ENCODE peak calls at places on chromosomes 12 and 14, in nine cellular contexts. One of them, this sample, is unnamed.

GRCh38 chr12:87369161-87369560 is 660.0 kb downstream of the C12orf50 start:
- DNase-seq in fibroblast of lung: no peak
- DNase-seq in astrocyte of the spinal cord: no peak
- DNase-seq in K562: no peak
- DNase-seq in adrenal gland: no peak
- DNase-seq in LNCaP clone FGC: no peak
- DNase-seq in A549: no peak
- DNase-seq in upper lobe of right lung: no peak
- DNase-seq in AG10803: no peak
- DNase-seq in this sample: no peak

GRCh38 chr12:6337958-6338406 is 3.9 kb downstream of the TNFRSF1A start:
- DNase-seq in fibroblast of lung: peak
- DNase-seq in astrocyte of the spinal cord: no peak
- DNase-seq in K562: no peak
- DNase-seq in adrenal gland: no peak
- DNase-seq in LNCaP clone FGC: no peak
- DNase-seq in A549: peak
- DNase-seq in upper lobe of right lung: no peak
- DNase-seq in AG10803: peak
- DNase-seq in this sample: peak

GRCh38 chr12:58346032-58346632 is 404.8 kb downstream of the ATP23 start:
- DNase-seq in fibroblast of lung: peak
- DNase-seq in astrocyte of the spinal cord: peak
- DNase-seq in K562: peak
- DNase-seq in adrenal gland: no peak
- DNase-seq in LNCaP clone FGC: no peak
- DNase-seq in A549: peak
- DNase-seq in upper lobe of right lung: no peak
- DNase-seq in AG10803: peak
- DNase-seq in this sample: peak

GRCh38 chr12:124385219-124385969 is 90.5 kb downstream of the RFLNA start:
- DNase-seq in fibroblast of lung: peak
- DNase-seq in astrocyte of the spinal cord: peak
- DNase-seq in K562: no peak
- DNase-seq in adrenal gland: no peak
- DNase-seq in LNCaP clone FGC: no peak
- DNase-seq in A549: peak
- DNase-seq in upper lobe of right lung: no peak
- DNase-seq in AG10803: peak
- DNase-seq in this sample: peak

GRCh38 chr12:112777387-112778025 is 14.0 kb upstream of the RPH3A start:
- DNase-seq in fibroblast of lung: no peak
- DNase-seq in astrocyte of the spinal cord: no peak
- DNase-seq in K562: no peak
- DNase-seq in adrenal gland: no peak
- DNase-seq in LNCaP clone FGC: no peak
- DNase-seq in A549: no peak
- DNase-seq in upper lobe of right lung: no peak
- DNase-seq in AG10803: no peak
- DNase-seq in this sample: no peak

GRCh38 chr12:40075458-40075857 is 30.4 kb downstream of the SLC2A13 start:
- DNase-seq in fibroblast of lung: no peak
- DNase-seq in astrocyte of the spinal cord: no peak
- DNase-seq in K562: no peak
- DNase-seq in adrenal gland: no peak
- DNase-seq in LNCaP clone FGC: no peak
- DNase-seq in A549: no peak
- DNase-seq in upper lobe of right lung: no peak
- DNase-seq in AG10803: no peak
- DNase-seq in this sample: no peak

GRCh38 chr14:20905661-20906060 is 14.5 kb downstream of the RNASE3 start:
- DNase-seq in fibroblast of lung: no peak
- DNase-seq in astrocyte of the spinal cord: no peak
- DNase-seq in K562: no peak
- DNase-seq in adrenal gland: no peak
- DNase-seq in LNCaP clone FGC: no peak
- DNase-seq in A549: no peak
- DNase-seq in upper lobe of right lung: no peak
- DNase-seq in AG10803: no peak
- DNase-seq in this sample: no peak

GRCh38 chr12:3261782-3262359 is 184.7 kb downstream of the TSPAN9 start:
- DNase-seq in fibroblast of lung: peak
- DNase-seq in astrocyte of the spinal cord: no peak
- DNase-seq in K562: no peak
- DNase-seq in adrenal gland: no peak
- DNase-seq in LNCaP clone FGC: no peak
- DNase-seq in A549: no peak
- DNase-seq in upper lobe of right lung: no peak
- DNase-seq in AG10803: no peak
- DNase-seq in this sample: peak

GRCh38 chr14:22888662-22889061 is 5.6 kb downstream of the REM2 start:
- DNase-seq in fibroblast of lung: no peak
- DNase-seq in astrocyte of the spinal cord: no peak
- DNase-seq in K562: no peak
- DNase-seq in adrenal gland: no peak
- DNase-seq in LNCaP clone FGC: no peak
- DNase-seq in A549: no peak
- DNase-seq in upper lobe of right lung: no peak
- DNase-seq in AG10803: no peak
- DNase-seq in this sample: no peak

GRCh38 chr14:28754209-28754985 is 12.2 kb upstream of the FOXG1 start:
- DNase-seq in fibroblast of lung: peak
- DNase-seq in astrocyte of the spinal cord: peak
- DNase-seq in K562: peak
- DNase-seq in adrenal gland: peak
- DNase-seq in LNCaP clone FGC: peak
- DNase-seq in A549: peak
- DNase-seq in upper lobe of right lung: no peak
- DNase-seq in AG10803: peak
- DNase-seq in this sample: peak

GRCh38 chr14:35292051-35292769 is at the start of gene PSMA6:
- DNase-seq in fibroblast of lung: peak
- DNase-seq in astrocyte of the spinal cord: peak
- DNase-seq in K562: peak
- DNase-seq in adrenal gland: peak
- DNase-seq in LNCaP clone FGC: peak
- DNase-seq in A549: peak
- DNase-seq in upper lobe of right lung: peak
- DNase-seq in AG10803: peak
- DNase-seq in this sample: peak
- TF ChIP-seq CTCF in fibroblast of lung: no peak
- TF ChIP-seq CTCF in astrocyte of the spinal cord: no peak
- TF ChIP-seq CTCF in K562: no peak
- TF ChIP-seq CTCF in adrenal gland: no peak
- TF ChIP-seq CTCF in LNCaP clone FGC: no peak
- TF ChIP-seq CTCF in A549: no peak
- TF ChIP-seq CTCF in upper lobe of right lung: no peak
- TF ChIP-seq CTCF in AG10803: no peak
- TF ChIP-seq CTCF in this sample: no peak

GRCh38 chr12:12713932-12714275 is 3.3 kb upstream of the CDKN1B start:
- DNase-seq in fibroblast of lung: no peak
- DNase-seq in astrocyte of the spinal cord: no peak
- DNase-seq in K562: no peak
- DNase-seq in adrenal gland: no peak
- DNase-seq in LNCaP clone FGC: no peak
- DNase-seq in A549: no peak
- DNase-seq in upper lobe of right lung: no peak
- DNase-seq in AG10803: no peak
- DNase-seq in this sample: no peak
- H3K4me3 ChIP-seq in fibroblast of lung: no peak
- H3K4me3 ChIP-seq in astrocyte of the spinal cord: peak
- H3K4me3 ChIP-seq in K562: peak
- H3K4me3 ChIP-seq in adrenal gland: peak
- H3K4me3 ChIP-seq in LNCaP clone FGC: peak
- H3K4me3 ChIP-seq in A549: peak
- H3K4me3 ChIP-seq in upper lobe of right lung: peak
- H3K4me3 ChIP-seq in AG10803: peak
- H3K4me3 ChIP-seq in this sample: no peak

GRCh38 chr12:57270966-57271470 is 20.0 kb upstream of the STAC3 start:
- DNase-seq in fibroblast of lung: no peak
- DNase-seq in astrocyte of the spinal cord: no peak
- DNase-seq in K562: peak
- DNase-seq in adrenal gland: no peak
- DNase-seq in LNCaP clone FGC: no peak
- DNase-seq in A549: peak
- DNase-seq in upper lobe of right lung: no peak
- DNase-seq in AG10803: no peak
- DNase-seq in this sample: no peak

GRCh38 chr12:57276935-57277563 is 26.1 kb upstream of the STAC3 start:
- DNase-seq in fibroblast of lung: peak
- DNase-seq in astrocyte of the spinal cord: peak
- DNase-seq in K562: peak
- DNase-seq in adrenal gland: no peak
- DNase-seq in LNCaP clone FGC: peak
- DNase-seq in A549: peak
- DNase-seq in upper lobe of right lung: no peak
- DNase-seq in AG10803: peak
- DNase-seq in this sample: peak

GRCh38 chr12:57273516-57273915 is 22.5 kb upstream of the STAC3 start:
- DNase-seq in fibroblast of lung: no peak
- DNase-seq in astrocyte of the spinal cord: no peak
- DNase-seq in K562: no peak
- DNase-seq in adrenal gland: no peak
- DNase-seq in LNCaP clone FGC: no peak
- DNase-seq in A549: no peak
- DNase-seq in upper lobe of right lung: no peak
- DNase-seq in AG10803: no peak
- DNase-seq in this sample: no peak

GRCh38 chr12:57268264-57268663 is 17.3 kb upstream of the STAC3 start:
- DNase-seq in fibroblast of lung: no peak
- DNase-seq in astrocyte of the spinal cord: peak
- DNase-seq in K562: no peak
- DNase-seq in adrenal gland: no peak
- DNase-seq in LNCaP clone FGC: no peak
- DNase-seq in A549: peak
- DNase-seq in upper lobe of right lung: no peak
- DNase-seq in AG10803: no peak
- DNase-seq in this sample: peak

DNA sequence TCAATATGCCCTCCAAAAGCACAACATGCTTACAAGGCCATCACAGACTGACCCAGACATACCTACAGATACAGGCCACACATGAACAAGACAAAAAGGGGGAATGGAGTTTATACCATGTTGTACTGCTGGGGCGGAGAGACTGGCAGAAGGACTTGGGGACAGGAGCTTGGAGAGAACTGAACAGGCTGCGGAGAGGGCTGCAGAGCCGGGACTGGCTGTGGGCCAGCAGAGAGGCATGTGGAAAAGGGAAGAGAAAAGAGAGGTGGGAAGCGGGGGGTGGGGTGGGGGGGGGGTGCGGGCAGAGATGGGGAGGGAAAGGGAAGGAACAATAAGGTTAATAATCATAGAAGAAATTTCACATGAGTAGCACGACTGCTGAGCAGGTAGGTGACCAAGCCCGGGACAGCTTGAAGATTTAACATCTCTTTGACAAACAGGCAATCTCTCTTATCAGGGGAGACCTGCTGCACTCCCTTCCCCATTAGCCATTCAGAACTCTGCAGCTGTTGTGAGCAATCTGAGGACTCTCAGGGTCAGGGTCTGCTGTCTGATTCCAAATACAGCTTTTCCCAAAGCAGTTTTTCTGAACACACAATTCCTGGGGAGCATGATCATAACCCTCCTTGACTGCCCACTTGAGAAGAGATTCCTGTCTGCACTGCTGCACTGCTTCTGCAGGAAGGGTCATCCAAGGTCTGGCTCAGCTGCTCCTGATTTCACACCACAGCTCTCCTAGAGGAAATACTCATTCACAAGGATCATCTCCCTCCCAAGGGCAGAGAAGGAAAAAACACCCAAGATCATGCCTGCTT is 21.6 kb upstream of the STAC3 start:
- DNase-seq in fibroblast of lung: no peak
- DNase-seq in astrocyte of the spinal cord: peak
- DNase-seq in K562: no peak
- DNase-seq in adrenal gland: no peak
- DNase-seq in LNCaP clone FGC: no peak
- DNase-seq in A549: no peak
- DNase-seq in upper lobe of right lung: no peak
- DNase-seq in AG10803: peak
- DNase-seq in this sample: peak
- TF ChIP-seq CTCF in fibroblast of lung: no peak
- TF ChIP-seq CTCF in astrocyte of the spinal cord: no peak
- TF ChIP-seq CTCF in K562: no peak
- TF ChIP-seq CTCF in adrenal gland: no peak
- TF ChIP-seq CTCF in LNCaP clone FGC: no peak
- TF ChIP-seq CTCF in A549: no peak
- TF ChIP-seq CTCF in upper lobe of right lung: no peak
- TF ChIP-seq CTCF in AG10803: peak
- TF ChIP-seq CTCF in this sample: no peak

GRCh38 chr12:95201056-95201670 is 16.1 kb downstream of the FGD6 start:
- DNase-seq in fibroblast of lung: no peak
- DNase-seq in astrocyte of the spinal cord: no peak
- DNase-seq in K562: no peak
- DNase-seq in adrenal gland: no peak
- DNase-seq in LNCaP clone FGC: no peak
- DNase-seq in A549: peak
- DNase-seq in upper lobe of right lung: no peak
- DNase-seq in AG10803: peak
- DNase-seq in this sample: peak

GRCh38 chr12:95200128-95200973 is 16.9 kb downstream of the FGD6 start:
- DNase-seq in fibroblast of lung: no peak
- DNase-seq in astrocyte of the spinal cord: no peak
- DNase-seq in K562: no peak
- DNase-seq in adrenal gland: no peak
- DNase-seq in LNCaP clone FGC: no peak
- DNase-seq in A549: peak
- DNase-seq in upper lobe of right lung: no peak
- DNase-seq in AG10803: no peak
- DNase-seq in this sample: peak

GRCh38 chr12:95197636-95198035 is 19.6 kb downstream of the FGD6 start:
- DNase-seq in fibroblast of lung: no peak
- DNase-seq in astrocyte of the spinal cord: no peak
- DNase-seq in K562: no peak
- DNase-seq in adrenal gland: no peak
- DNase-seq in LNCaP clone FGC: no peak
- DNase-seq in A549: no peak
- DNase-seq in upper lobe of right lung: no peak
- DNase-seq in AG10803: no peak
- DNase-seq in this sample: no peak

GRCh38 chr12:95195122-95195521 is 22.1 kb downstream of the FGD6 start:
- DNase-seq in fibroblast of lung: no peak
- DNase-seq in astrocyte of the spinal cord: no peak
- DNase-seq in K562: no peak
- DNase-seq in adrenal gland: no peak
- DNase-seq in LNCaP clone FGC: no peak
- DNase-seq in A549: no peak
- DNase-seq in upper lobe of right lung: no peak
- DNase-seq in AG10803: no peak
- DNase-seq in this sample: no peak

DNA sequence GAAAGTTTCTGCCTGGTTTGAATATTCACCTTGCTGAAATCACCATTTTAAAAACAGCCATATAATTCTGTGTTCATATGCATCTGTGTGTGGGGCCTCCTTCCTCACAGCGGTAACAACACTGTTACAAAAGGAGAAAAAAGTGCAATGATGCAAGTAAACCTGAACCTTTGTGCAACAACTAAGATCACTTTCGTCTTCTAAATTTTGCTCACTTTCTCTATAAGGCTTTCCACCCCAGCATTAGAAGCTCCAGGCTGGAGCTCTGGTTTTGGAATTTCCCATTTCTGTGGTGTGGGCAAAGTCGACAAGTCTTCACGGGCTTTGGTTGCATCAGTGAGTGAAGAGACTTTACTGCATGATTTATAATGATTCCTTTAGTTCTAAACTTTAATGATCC is 18.4 kb downstream of the FGD6 start:
- DNase-seq in fibroblast of lung: no peak
- DNase-seq in astrocyte of the spinal cord: no peak
- DNase-seq in K562: no peak
- DNase-seq in adrenal gland: no peak
- DNase-seq in LNCaP clone FGC: no peak
- DNase-seq in A549: peak
- DNase-seq in upper lobe of right lung: no peak
- DNase-seq in AG10803: no peak
- DNase-seq in this sample: no peak
- H3K4me3 ChIP-seq in fibroblast of lung: no peak
- H3K4me3 ChIP-seq in astrocyte of the spinal cord: no peak
- H3K4me3 ChIP-seq in K562: no peak
- H3K4me3 ChIP-seq in adrenal gland: no peak
- H3K4me3 ChIP-seq in LNCaP clone FGC: no peak
- H3K4me3 ChIP-seq in A549: peak
- H3K4me3 ChIP-seq in upper lobe of right lung: no peak
- H3K4me3 ChIP-seq in AG10803: no peak
- H3K4me3 ChIP-seq in this sample: no peak

This sample was measured in fibroblast of mammary gland.